ENCODE peak calls at places on chromosomes 4 and X, in seven cellular contexts. U is fibroblast of lung, M is PC-3, K is MM.1S, L is endothelial cell of umbilical vein, A is HepG2, V is astrocyte. G is an unnamed sample.

GRCh38 chr4:84887824-84888223 is 78.7 kb downstream of the WDFY3 start:
- DNase-seq in L (peak; percentile 29), A (no peak), M (peak; percentile 66), U (peak; percentile 72), K (no peak), V (peak; percentile 65), G (no peak)

GRCh38 chr4:136277741-136278140 is 1254.6 kb downstream of the PCDH18 start:
- DNase-seq in V (peak; percentile 46), K (no peak), L (no peak), A (no peak), U (peak; percentile 48), M (no peak), G (no peak)

GRCh38 chr4:172055046-172055445 is 241.8 kb downstream of the GALNTL6 start:
- DNase-seq in M (no peak), L (no peak), A (no peak), U (no peak), V (no peak), K (peak; percentile 67), G (no peak)

GRCh38 chrX:45852884-45853283 is 652.2 kb upstream of the DIPK2B start:
- DNase-seq in U (peak; percentile 56), M (peak; percentile 54), A (no peak), V (peak; percentile 33), K (no peak), L (no peak), G (no peak)

GRCh38 chr4:172096771-172097170 is 283.6 kb downstream of the GALNTL6 start:
- DNase-seq in M (no peak), V (peak; percentile 31), A (no peak), K (no peak), L (no peak), U (peak; percentile 49), G (no peak)

GRCh38 chrX:108420481-108420880 is 17.7 kb downstream of the COL4A6 start:
- DNase-seq in L (no peak), M (no peak), V (no peak), A (no peak), U (no peak), K (no peak), G (no peak)

GRCh38 chrX:132669142-132669541 is 180.3 kb upstream of the MBNL3 start:
- DNase-seq in A (no peak), V (no peak), M (no peak), K (no peak), L (no peak), U (no peak), G (no peak)

GRCh38 chr4:77202491-77202890 is 45.5 kb downstream of the CCNG2 start:
- DNase-seq in M (peak; percentile 48), L (no peak), A (no peak), K (no peak), U (no peak), V (no peak), G (no peak)

GRCh38 chr4:138540056-138540800 is 298.1 kb upstream of the SLC7A11 start:
- DNase-seq in K (no peak), A (no peak), M (peak; percentile 5), U (peak; percentile 71), L (no peak), V (peak; percentile 59), G (no peak)

GRCh38 chr4:167321299-167321698 is 87.0 kb upstream of the SPOCK3 start:
- DNase-seq in U (no peak), V (no peak), K (no peak), L (no peak), M (no peak), A (no peak), G (no peak)

GRCh38 chr4:164221631-164222030 is 532.3 kb upstream of the SMIM31 start:
- DNase-seq in L (no peak), K (no peak), M (peak; percentile 66), U (peak; percentile 44), A (no peak), V (peak; percentile 29), G (no peak)

GRCh38 chr4:153115322-153116100 is 88.7 kb upstream of the TRIM2 start:
- DNase-seq in K (peak; percentile 95), L (peak; percentile 38), M (peak; percentile 91), V (peak; percentile 82), U (peak; percentile 85), A (peak; percentile 11), G (no peak)

GRCh38 chr4:1305781-1306455 is 16.2 kb downstream of the MAEA start:
- DNase-seq in V (no peak), M (no peak), K (no peak), L (no peak), A (no peak), U (no peak), G (peak; percentile 37)

GRCh38 chrX:95346854-95347253 is 1337.8 kb upstream of the DIAPH2 start:
- DNase-seq in U (peak; percentile 2), V (no peak), A (peak; percentile 0), L (no peak), M (peak; percentile 17), K (peak; percentile 36), G (no peak)

GRCh38 chr4:55545133-55545532 is 1.6 kb downstream of the CLOCK start:
- DNase-seq in A (peak; percentile 7), M (peak; percentile 46), V (peak; percentile 34), L (peak; percentile 44), U (peak; percentile 32), K (no peak), G (no peak)

GRCh38 chr4:3683744-3684421 is 82.3 kb upstream of the ADRA2C start:
- DNase-seq in U (no peak), L (no peak), M (no peak), V (no peak), K (no peak), A (no peak), G (peak; percentile 60)
- H3K9ac ChIP-seq in U (no peak overlapping the region), L (no peak overlapping the region), M (no peak overlapping the region), V (no peak overlapping the region), K (no peak overlapping the region), A (no peak overlapping the region), G (no peak overlapping the region)

DNA sequence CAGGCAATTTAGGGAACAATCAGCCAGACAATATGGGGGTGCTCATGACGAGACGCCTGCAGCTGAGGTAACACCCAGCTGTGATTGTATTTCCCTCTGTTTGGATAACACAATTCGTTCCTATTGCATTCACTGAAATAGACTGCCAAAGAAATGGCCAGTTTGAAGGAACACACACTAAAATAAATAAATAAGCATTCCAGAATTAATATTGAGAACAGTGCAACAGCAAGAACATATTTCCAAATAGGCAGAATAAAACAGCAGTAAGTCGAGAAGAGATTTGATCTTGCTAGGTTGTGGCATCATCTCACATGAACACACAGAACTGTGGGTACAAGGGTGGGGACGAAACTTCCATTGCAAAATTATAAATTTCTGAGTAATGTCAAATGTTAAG is 133.5 kb upstream of the FAM47B start:
- DNase-seq in U (no peak), M (no peak), A (no peak), V (no peak), L (no peak), K (no peak), G (no peak)
- H3K4me3 ChIP-seq in U (no peak overlapping the region), M (no peak overlapping the region), A (no peak overlapping the region), V (no peak overlapping the region), L (no peak overlapping the region), K (no peak overlapping the region), G (no peak overlapping the region)

GRCh38 chrX:118525146-118525725 is 29.6 kb downstream of the DOCK11 start:
- DNase-seq in V (no peak), U (no peak), A (no peak), K (no peak), L (no peak), M (no peak), G (no peak)

GRCh38 chrX:118530537-118530936 is 34.9 kb downstream of the DOCK11 start:
- DNase-seq in K (no peak), M (no peak), L (no peak), V (peak; percentile 21), A (no peak), U (peak; percentile 42), G (no peak)

GRCh38 chrX:118524344-118524743 is 28.7 kb downstream of the DOCK11 start:
- DNase-seq in V (no peak), A (no peak), U (no peak), K (no peak), L (no peak), M (no peak), G (no peak)

GRCh38 chrX:118526149-118526548 is 30.5 kb downstream of the DOCK11 start:
- DNase-seq in U (no peak), V (no peak), M (no peak), L (no peak), K (no peak), A (no peak), G (no peak)

DNA sequence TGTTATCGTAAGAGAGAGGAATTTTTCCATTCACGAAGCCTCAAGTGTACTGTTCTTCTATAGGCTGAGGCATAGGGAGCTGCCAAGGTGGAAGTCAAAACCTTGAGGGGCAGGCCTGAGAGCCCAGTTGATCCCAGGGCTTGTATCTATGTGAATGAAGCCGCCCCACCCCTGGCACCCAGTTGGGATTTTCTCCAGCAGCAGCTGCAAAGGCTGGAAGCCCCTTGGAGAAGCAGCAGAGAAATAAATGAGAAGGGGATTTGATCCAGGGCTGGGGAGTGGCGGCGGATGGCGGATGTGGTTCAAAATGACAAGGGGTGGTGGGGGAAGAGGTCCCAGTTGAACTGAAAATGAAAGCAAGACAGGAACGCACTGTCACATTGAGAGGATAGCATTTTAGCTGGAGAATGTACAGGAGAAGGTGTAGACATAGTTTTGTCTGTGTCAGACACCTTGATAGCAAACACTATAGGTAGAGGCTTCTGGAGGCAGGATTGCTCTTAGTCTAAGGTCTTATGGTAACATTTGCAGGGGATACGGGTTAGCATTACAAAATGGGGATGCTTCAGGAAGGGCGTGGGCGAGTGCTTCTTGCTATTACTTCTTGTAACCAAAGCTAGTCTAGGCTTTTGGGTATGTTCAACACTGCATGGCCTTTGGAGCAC is 32.6 kb downstream of the DOCK11 start:
- DNase-seq in U (no peak), A (no peak), K (peak; percentile 56), V (no peak), L (no peak), M (no peak), G (no peak)
- H3K27ac ChIP-seq in U (no peak overlapping the region), A (no peak overlapping the region), K (peak overlapping the region; percentile 53), V (no peak overlapping the region), L (no peak overlapping the region), M (no peak overlapping the region), G (no peak overlapping the region)

GRCh38 chr4:74613266-74613665 is 168.3 kb downstream of the AREG start:
- DNase-seq in L (no peak), V (no peak), U (no peak), A (no peak), K (no peak), M (no peak), G (no peak)
- H3K9ac ChIP-seq in L (no peak overlapping the region), V (no peak overlapping the region), U (no peak overlapping the region), A (no peak overlapping the region), K (no peak overlapping the region), M (no peak overlapping the region), G (no peak overlapping the region)

DNA sequence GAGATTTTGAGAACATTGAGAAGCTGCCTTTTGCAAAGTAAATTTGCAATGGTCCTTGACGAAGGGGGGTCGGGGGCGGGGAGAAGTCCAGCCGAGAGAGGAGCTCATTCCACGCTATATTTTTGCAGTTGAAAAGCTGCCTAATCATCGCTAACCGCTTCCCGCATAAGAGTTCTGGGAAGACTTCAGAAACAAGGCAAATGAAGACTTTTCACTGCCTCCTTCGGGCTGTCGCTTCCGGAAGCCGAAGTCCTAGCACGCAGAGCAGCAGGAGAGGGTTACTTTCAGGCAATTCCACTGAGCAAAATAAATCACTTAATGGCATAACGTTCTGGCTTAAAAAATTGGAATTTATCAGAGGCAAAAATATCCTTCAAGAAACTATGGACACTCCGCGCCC is 2.7 kb upstream of the LRAT start:
- DNase-seq in V (no peak), U (no peak), A (no peak), K (no peak), M (no peak), L (no peak), G (no peak)
- H3K4me3 ChIP-seq in V (no peak overlapping the region), U (no peak overlapping the region), A (no peak overlapping the region), K (no peak overlapping the region), M (no peak overlapping the region), L (no peak overlapping the region), G (no peak overlapping the region)